ENCODE peak calls at places on chromosomes 13 and 19, in seven cellular contexts. J is HCT116, M is HepG2, R is SK-N-SH, T is GM12878, G is H1, F is K562. V is an unnamed sample. For H3K4me1, the result is how much of the 10 kb centered on the place peaks cover.

GRCh38 chr13:31699650-31700049 is 39.7 kb upstream of the RXFP2 start:
- DNase-seq in R (no peak), F (no peak), G (no peak), J (no peak), M (no peak), T (no peak), V (peak)

GRCh38 chr19:50357178-50358100 is 8.0 kb downstream of the NAPSA start:
- DNase-seq in M (peak), F (peak), J (no peak), G (peak), T (peak), R (peak), V (no peak)

GRCh38 chr19:2475018-2475701 is 767 bp upstream of the GADD45B start:
- DNase-seq in J (no peak), G (peak), M (no peak), F (peak), T (no peak), R (peak), V (no peak)

GRCh38 chr13:34349091-34349722 is 531.3 kb downstream of the RFC3 start:
- DNase-seq in G (no peak), J (no peak), T (no peak), R (no peak), M (no peak), F (no peak), V (no peak)

GRCh38 chr13:75687145-75687763 is 51.1 kb downstream of the LMO7 start:
- DNase-seq in R (peak), M (peak), J (peak), G (no peak), T (no peak), F (peak), V (no peak)

GRCh38 chr13:48801255-48801654 is 147.5 kb downstream of the CYSLTR2 start:
- DNase-seq in J (no peak), M (no peak), T (no peak), G (no peak), R (peak), F (no peak), V (no peak)

GRCh38 chr13:41833201-41833600 is 127.7 kb downstream of the VWA8 start:
- DNase-seq in G (no peak), F (no peak), J (no peak), M (no peak), T (no peak), R (no peak), V (no peak)

GRCh38 chr19:3671680-3672574 is 28.3 kb downstream of the PIP5K1C start:
- DNase-seq in R (no peak), F (peak), G (no peak), J (no peak), T (no peak), M (no peak), V (no peak)

GRCh38 chr19:29942404-29943261 is 594 bp downstream of the URI1 start:
- DNase-seq in J (no peak), F (no peak), G (peak), R (peak), M (peak), T (no peak), V (no peak)

GRCh38 chr19:54209058-54209747 is 8.5 kb downstream of the RPS9 start:
- DNase-seq in F (no peak), T (no peak), M (no peak), G (peak), R (peak), J (no peak), V (no peak)

GRCh38 chr19:54208784-54209057 is 8.1 kb downstream of the RPS9 start:
- DNase-seq in R (no peak), M (no peak), T (no peak), J (no peak), F (no peak), G (no peak), V (no peak)

GRCh38 chr19:54207908-54208783 is 7.5 kb downstream of the RPS9 start:
- DNase-seq in T (peak), G (peak), F (peak), J (no peak), R (no peak), M (peak), V (no peak)

GRCh38 chr19:54211214-54211613 is 10.6 kb downstream of the RPS9 start:
- DNase-seq in J (no peak), T (no peak), G (no peak), F (no peak), R (peak), M (no peak), V (no peak)

GRCh38 chr19:54209748-54210494 is 9.3 kb downstream of the RPS9 start:
- DNase-seq in M (peak), F (peak), R (peak), T (no peak), J (peak), G (no peak), V (no peak)
- H3K4me1 ChIP-seq in M (half or more), F (half or more), R (under half), T (half or more), J (under half), G (under half), V (under half)

GRCh38 chr13:112453207-112453829 is 77.2 kb downstream of the SPACA7 start:
- DNase-seq in G (peak), J (no peak), F (no peak), M (no peak), T (no peak), R (no peak), V (no peak)

GRCh38 chr13:112452380-112453206 is 76.4 kb downstream of the SPACA7 start:
- DNase-seq in G (peak), F (no peak), M (no peak), R (no peak), J (no peak), T (no peak), V (no peak)

GRCh38 chr13:112450118-112450517 is 74.0 kb downstream of the SPACA7 start:
- DNase-seq in G (no peak), R (no peak), J (no peak), M (no peak), F (no peak), T (no peak), V (no peak)

GRCh38 chr13:112450567-112451240 is 74.5 kb downstream of the SPACA7 start:
- DNase-seq in T (no peak), G (peak), R (no peak), F (no peak), J (no peak), M (no peak), V (no peak)

DNA sequence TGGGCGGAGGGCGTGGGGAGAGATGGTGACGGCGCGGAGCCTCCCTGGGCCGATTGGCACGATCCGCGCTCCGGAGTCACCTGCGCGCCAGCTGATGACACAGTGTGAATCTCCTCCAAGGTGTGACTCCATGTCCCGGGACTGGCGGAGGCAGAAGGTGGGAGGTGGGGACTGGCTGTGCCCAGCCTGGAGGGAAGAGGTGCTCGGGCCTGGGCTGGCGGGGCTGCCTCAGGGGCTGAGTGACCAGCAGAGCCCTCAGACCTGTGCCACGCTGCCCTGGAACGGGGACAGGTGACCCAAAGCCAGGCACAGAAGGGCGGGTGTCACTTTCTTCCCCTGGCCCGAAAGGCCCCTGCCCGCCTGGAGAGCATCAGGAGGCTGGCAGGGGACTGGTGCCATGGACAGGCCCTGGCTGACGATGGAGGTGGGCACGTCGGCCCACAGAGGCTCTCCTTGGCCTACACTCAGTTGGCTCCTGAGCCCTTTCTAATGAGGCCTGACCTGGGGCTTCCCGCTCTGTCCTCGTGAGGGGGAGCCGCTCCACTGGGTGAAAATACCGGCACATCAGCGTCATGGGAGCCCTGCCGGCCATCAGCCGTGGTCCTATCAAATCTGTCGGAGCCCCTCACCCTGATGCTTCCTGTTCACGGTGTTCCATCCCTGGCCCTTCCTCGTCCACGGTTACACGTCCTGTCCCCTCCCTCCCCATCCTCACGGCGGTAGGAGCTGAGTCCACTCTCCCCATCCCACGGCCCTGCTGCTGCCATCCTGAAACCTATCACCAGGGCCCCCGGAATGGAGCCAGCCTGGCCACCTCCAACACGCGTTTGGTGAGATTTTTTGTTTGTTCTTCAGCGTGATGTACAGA is 75.6 kb downstream of the SPACA7 start:
- DNase-seq in T (no peak), G (peak), M (no peak), F (no peak), R (peak), J (no peak), V (no peak)
- H3K4me3 ChIP-seq in T (no peak), G (no peak), M (no peak), F (no peak), R (no peak), J (no peak), V (no peak)

GRCh38 chr13:50589651-50590054 is 253.8 kb downstream of the DLEU7 start:
- DNase-seq in G (no peak), M (no peak), F (no peak), T (no peak), J (no peak), R (no peak), V (no peak)
- TF ChIP-seq YY1 in G (no peak), M (no peak), F (no peak), T (no peak), J (no peak), R (no peak), V (no peak)

GRCh38 chr19:7076151-7076550 is 6.6 kb downstream of the ZNF557 start:
- DNase-seq in J (no peak), R (no peak), G (no peak), F (no peak), M (no peak), T (no peak), V (no peak)
- H3K4me1 ChIP-seq in J (under half), R (under half), G (under half), F (under half), M (under half), T (under half), V (under half)

DNA sequence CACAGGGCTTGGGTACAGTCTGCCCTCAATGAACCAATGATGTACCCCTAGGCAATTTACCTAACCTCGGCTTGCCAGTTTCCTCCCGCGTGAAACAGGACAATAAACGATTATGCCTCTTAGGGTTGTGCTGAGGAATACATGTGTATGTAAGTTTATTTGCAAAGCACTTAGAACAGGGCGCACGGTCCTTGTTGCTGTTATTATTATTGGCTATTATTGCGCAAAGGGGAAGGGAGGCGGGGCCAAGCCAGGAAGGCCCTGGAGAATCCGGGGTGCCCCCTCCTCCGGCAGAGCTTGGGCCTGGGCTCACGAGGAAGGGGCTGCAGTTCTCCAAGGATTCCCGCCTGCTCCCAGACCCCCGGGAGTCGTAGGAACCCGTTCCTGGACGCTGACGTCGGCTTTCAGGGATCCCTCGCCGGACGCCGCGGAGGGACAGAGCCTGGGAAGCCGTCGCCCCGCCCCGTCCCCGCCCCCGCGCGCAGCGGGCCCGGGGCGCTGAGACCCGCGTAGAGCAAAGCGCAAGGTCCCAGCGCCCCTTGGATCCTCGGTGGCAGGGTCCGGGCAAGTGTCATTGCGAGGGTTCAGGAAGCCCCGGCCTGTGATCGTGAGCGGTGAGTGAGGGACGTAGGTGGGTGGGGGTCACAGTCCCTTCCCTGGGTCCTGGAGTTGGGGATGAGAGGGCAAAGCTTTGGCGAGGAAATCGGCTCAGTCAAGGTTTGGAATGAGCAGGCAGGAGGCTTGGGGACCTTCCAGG is at the start of gene TMEM91:
- DNase-seq in F (no peak), J (no peak), T (no peak), M (no peak), R (peak), G (peak), V (no peak)
- H3K4me3 ChIP-seq in F (no peak), J (no peak), T (peak), M (peak), R (no peak), G (peak), V (peak)

GRCh38 chr19:11505504-11506100 is at the start of gene ZNF653:
- DNase-seq in T (peak), R (peak), F (peak), M (peak), G (peak), J (peak), V (peak)

GRCh38 chr19:11507370-11508078 is 1.9 kb upstream of the ZNF653 start:
- DNase-seq in T (no peak), J (no peak), F (no peak), G (no peak), M (no peak), R (no peak), V (no peak)

GRCh38 chr19:11505032-11505503 is 571 bp downstream of the ZNF653 start:
- DNase-seq in F (peak), R (peak), J (peak), M (peak), G (peak), T (peak), V (peak)

GRCh38 chr19:11504502-11505031 is 1.1 kb downstream of the ZNF653 start:
- DNase-seq in F (no peak), J (no peak), G (no peak), T (no peak), M (no peak), R (no peak), V (no peak)

DNA sequence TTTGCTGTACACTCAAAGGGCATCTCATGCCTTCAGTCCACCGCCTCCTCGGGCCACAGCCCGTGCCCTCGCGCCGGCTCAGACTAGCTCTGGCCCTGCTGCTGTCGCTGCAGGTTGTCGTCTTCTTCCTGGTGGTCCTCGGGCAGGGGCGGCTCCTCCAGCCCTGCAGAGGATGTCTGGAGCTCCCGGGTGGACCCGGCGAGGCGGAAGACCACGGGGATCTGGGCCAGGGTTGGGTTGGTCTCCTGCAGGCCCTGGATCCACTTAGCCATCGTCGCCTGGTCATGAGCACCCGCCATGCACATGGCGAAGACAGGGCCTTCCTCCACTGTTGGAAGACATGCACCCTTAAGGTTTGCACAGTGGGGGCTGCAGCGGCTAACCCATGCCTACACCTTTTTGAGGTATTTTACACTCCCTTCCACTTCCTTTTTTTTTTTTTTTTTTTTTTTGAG is 489 bp upstream of the ZNF653 start:
- DNase-seq in M (no peak), T (no peak), R (no peak), G (no peak), F (no peak), J (no peak), V (no peak)
- TF ChIP-seq YY1 in M (no peak), T (no peak), R (no peak), G (no peak), F (no peak), J (no peak), V (no peak)

DNA sequence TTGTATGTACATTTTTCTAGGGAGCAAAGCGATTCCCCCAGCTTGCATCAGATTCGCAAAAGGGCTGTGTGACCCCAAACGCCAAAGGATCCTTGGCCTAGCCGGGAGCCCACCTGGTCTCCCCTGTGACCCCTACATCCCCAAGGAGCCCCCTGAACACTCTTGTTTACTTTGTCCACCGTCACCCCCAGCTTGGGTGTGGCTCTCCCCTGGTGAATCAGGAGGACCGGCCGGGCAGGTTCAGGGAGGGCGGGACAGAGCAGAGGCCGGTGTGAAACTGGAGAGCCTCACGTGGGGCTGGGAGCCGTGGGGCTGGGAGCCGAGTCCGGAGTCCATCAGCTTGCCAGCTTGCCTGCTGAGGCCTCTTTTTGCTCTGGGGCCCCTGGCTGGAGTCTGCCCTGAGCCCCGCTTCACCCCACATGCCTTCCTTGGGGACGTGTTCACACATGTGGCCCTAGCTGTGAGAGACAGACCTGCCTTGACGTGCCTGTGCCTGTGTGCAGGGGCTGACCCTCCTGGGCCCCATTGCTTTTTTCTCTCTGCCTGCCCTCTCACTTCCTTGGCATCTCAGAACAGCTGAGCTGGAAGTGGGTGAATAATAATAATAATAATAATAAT is 2.0 kb downstream of the ITPKC start:
- DNase-seq in J (peak), T (peak), M (peak), G (no peak), R (no peak), F (peak), V (no peak)
- H3K4me1 ChIP-seq in J (under half), T (under half), M (half or more), G (under half), R (under half), F (half or more), V (under half)

GRCh38 chr13:44259045-44260042 is 114.3 kb upstream of the SERP2 start:
- DNase-seq in J (no peak), G (no peak), M (no peak), R (peak), T (peak), F (peak), V (no peak)
- H3K4me3 ChIP-seq in J (no peak), G (no peak), M (no peak), R (no peak), T (peak), F (no peak), V (no peak)